ENCODE peak calls at places on chromosomes 11 and 22, in nine cellular contexts. O, J, X, C, T, N, I, M and F are unnamed samples.

GRCh38 chr22:35661377-35661937 is 13.2 kb downstream of the APOL6 start:
- DNase-seq in X (peak; percentile 56), N (peak; percentile 46), C (peak; percentile 46), J (no peak), T (no peak), I (no peak), M (no peak), O (no peak), F (no peak)

GRCh38 chr11:127274328-127274676 is 273.7 kb upstream of the KIRREL3 start:
- DNase-seq in X (peak; percentile 80), N (no peak), M (no peak), I (no peak), J (no peak), T (no peak), O (no peak), C (no peak), F (no peak)

GRCh38 chr11:120667281-120667680 is 155.7 kb downstream of the GRIK4 start:
- DNase-seq in O (no peak), N (no peak), T (no peak), C (no peak), J (no peak), I (no peak), M (peak; percentile 34), X (no peak), F (no peak)

GRCh38 chr11:102414559-102414958 is 38.0 kb downstream of the TMEM123 start:
- DNase-seq in X (no peak), N (no peak), O (no peak), C (no peak), I (no peak), T (no peak), M (no peak), J (no peak), F (no peak)

GRCh38 chr11:8593935-8594909 is at the start of gene STK33:
- DNase-seq in C (no peak), I (no peak), N (no peak), O (no peak), T (no peak), X (peak; percentile 18), J (peak; percentile 63), M (peak; percentile 30), F (no peak)

GRCh38 chr11:72955466-72955865 is 141.3 kb downstream of the ATG16L2 start:
- DNase-seq in I (no peak), C (no peak), N (no peak), O (no peak), T (no peak), M (no peak), X (no peak), J (no peak), F (no peak)

GRCh38 chr11:67378544-67378943 is 5.1 kb upstream of the CLCF1 start:
- DNase-seq in O (no peak), M (no peak), I (no peak), C (no peak), X (no peak), T (no peak), N (no peak), J (no peak), F (no peak)

GRCh38 chr22:29702931-29703594 is 16.7 kb upstream of the CABP7 start:
- DNase-seq in M (no peak), J (no peak), O (no peak), T (no peak), C (no peak), N (no peak), I (no peak), X (no peak), F (no peak)

GRCh38 chr11:34512810-34513673 is 552 bp downstream of the ELF5 start:
- DNase-seq in C (no peak), N (peak; percentile 48), I (no peak), J (peak; percentile 52), O (peak; percentile 5), T (peak; percentile 28), M (peak; percentile 43), X (peak; percentile 71), F (peak; percentile 33)

GRCh38 chr11:95897731-95898130 is 26.2 kb downstream of the MTMR2 start:
- DNase-seq in C (no peak), T (no peak), N (peak; percentile 72), M (peak; percentile 75), J (no peak), X (peak; percentile 9), O (no peak), I (no peak), F (no peak)

GRCh38 chr22:35967046-35967397 is 61.6 kb downstream of the RBFOX2 start:
- DNase-seq in J (no peak), M (no peak), X (no peak), O (no peak), N (no peak), C (no peak), I (no peak), T (no peak), F (no peak)

GRCh38 chr22:40310081-40310770 is 36.1 kb upstream of the ADSL start:
- DNase-seq in J (no peak), M (peak; percentile 91), N (peak; percentile 93), I (no peak), C (peak; percentile 84), O (no peak), X (no peak), T (peak; percentile 29), F (no peak)

GRCh38 chr11:16070573-16070972 is 285.8 kb downstream of the SOX6 start:
- DNase-seq in O (no peak), C (no peak), I (no peak), J (no peak), X (no peak), M (no peak), N (no peak), T (no peak), F (no peak)

GRCh38 chr11:122177238-122177637 is 61.2 kb upstream of the BLID start:
- DNase-seq in C (no peak), I (no peak), X (no peak), T (no peak), J (no peak), O (no peak), N (no peak), M (no peak), F (no peak)

GRCh38 chr22:38071421-38072321 is 12.3 kb downstream of the SLC16A8 start:
- DNase-seq in C (no peak), I (no peak), M (no peak), N (no peak), X (no peak), T (no peak), J (no peak), O (no peak), F (no peak)

GRCh38 chr22:38068641-38069371 is 11.6 kb downstream of the PICK1 start:
- DNase-seq in J (no peak), O (no peak), N (no peak), M (no peak), T (no peak), I (no peak), C (no peak), X (no peak), F (no peak)

GRCh38 chr22:38070250-38070921 is 13.2 kb downstream of the PICK1 start:
- DNase-seq in J (no peak), M (no peak), N (no peak), I (no peak), O (no peak), X (no peak), T (no peak), C (no peak), F (no peak)

GRCh38 chr22:38067771-38068360 is 10.7 kb downstream of the PICK1 start:
- DNase-seq in X (no peak), T (no peak), M (no peak), I (no peak), O (no peak), N (no peak), J (no peak), C (no peak), F (no peak)

GRCh38 chr22:38069372-38070249 is 12.4 kb downstream of the PICK1 start:
- DNase-seq in T (peak; percentile 87), N (peak; percentile 55), O (no peak), J (no peak), X (no peak), I (peak; percentile 88), M (peak; percentile 26), C (peak; percentile 7), F (no peak)
- TF ChIP-seq CTCF in T (peak; percentile 79), N (peak; percentile 65), O (no peak), J (no peak), X (peak; percentile 24), I (peak; percentile 75), M (peak; percentile 44), C (peak; percentile 67), F (no peak)

GRCh38 chr11:113163291-113164030 is 150.9 kb upstream of the TTC12 start:
- DNase-seq in T (peak; percentile 35), O (no peak), C (no peak), I (no peak), X (no peak), J (no peak), M (peak; percentile 73), N (peak; percentile 85), F (no peak)

GRCh38 chr11:113160652-113161051 is 153.7 kb upstream of the TTC12 start:
- DNase-seq in O (no peak), M (no peak), N (no peak), C (no peak), X (no peak), I (no peak), J (no peak), T (no peak), F (no peak)

GRCh38 chr11:113161671-113162589 is 152.5 kb upstream of the TTC12 start:
- DNase-seq in M (no peak), N (no peak), O (no peak), J (no peak), C (no peak), I (no peak), X (no peak), T (peak; percentile 33), F (no peak)

GRCh38 chr11:113159967-113160621 is 154.3 kb upstream of the TTC12 start:
- DNase-seq in O (no peak), C (no peak), N (peak; percentile 19), T (peak; percentile 54), J (no peak), X (no peak), I (no peak), M (no peak), F (no peak)

DNA sequence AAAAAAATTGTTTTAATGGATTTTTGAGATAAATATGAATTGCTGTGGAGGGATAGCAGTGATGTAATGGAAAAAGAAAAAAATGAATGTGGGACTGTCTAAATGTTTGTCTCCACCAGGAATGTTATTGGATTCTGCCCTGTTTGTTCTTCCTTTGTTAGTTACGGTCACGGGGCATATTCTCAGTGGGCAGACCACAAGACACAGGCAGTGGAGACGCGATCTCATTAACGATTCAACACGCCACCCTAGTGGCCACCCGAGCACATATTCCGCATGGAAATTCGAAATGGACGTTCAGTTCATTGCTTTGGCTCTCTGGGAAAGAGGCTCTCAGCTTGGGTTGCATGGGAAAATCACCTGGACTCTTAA is 151.8 kb upstream of the TTC12 start:
- DNase-seq in X (no peak), M (no peak), T (peak; percentile 59), N (peak; percentile 32), J (no peak), O (no peak), C (no peak), I (no peak), F (no peak)
- TF ChIP-seq CTCF in X (no peak), M (no peak), T (no peak), N (peak; percentile 38), J (no peak), O (no peak), C (no peak), I (peak; percentile 61), F (no peak)

GRCh38 chr11:66268953-66269906 is 791 bp downstream of the RAB1B start:
- DNase-seq in X (no peak), I (no peak), J (no peak), T (no peak), N (peak; percentile 41), C (no peak), O (no peak), M (peak; percentile 34), F (no peak)
- TF ChIP-seq CTCF in X (peak; percentile 40), I (no peak), J (peak; percentile 22), T (no peak), N (peak; percentile 50), C (peak; percentile 37), O (no peak), M (peak; percentile 30), F (no peak)

GRCh38 chr22:50696799-50697561 is 24.4 kb downstream of the SHANK3 start:
- DNase-seq in I (no peak), O (no peak), N (no peak), C (no peak), M (no peak), J (no peak), T (no peak), X (peak; percentile 43), F (no peak)
- TF ChIP-seq CTCF in I (no peak), O (no peak), N (peak; percentile 53), C (peak; percentile 68), M (peak; percentile 49), J (no peak), T (no peak), X (peak; percentile 44), F (no peak)